ENCODE peak calls at places on chromosomes 6 and 20, in nine cellular contexts. I is NCI-H460; D is HCEC 1CT; X is CD8-positive, alpha-beta memory T cell; K is T-helper 1 cell; G is stimulated activated CD8-positive, alpha-beta memory T cell treated with anti-CD3 and anti-CD28 coated beads, Interleukin-7, amount 100 ng/mL, for 1 hour; W is endodermal cell; F is T-cell; U is H1. L is an unnamed sample.
A peak's percentile ranks its signal among the peaks of the same experiment; 100 is the strongest.

GRCh38 chr6:82611751-82612150 is 248.1 kb downstream of the TPBG start:
- DNase-seq in I (no peak), D (no peak), X (no peak), K (no peak), G (no peak), W (no peak), F (no peak), U (no peak), L (no peak)

GRCh38 chr6:65468307-65468706 is 238.7 kb downstream of the EYS start:
- DNase-seq in I (no peak), D (no peak), X (no peak), K (no peak), G (no peak), W (no peak), F (no peak), U (no peak), L (no peak)

GRCh38 chr6:11201772-11202512 is 30.5 kb downstream of the NEDD9 start:
- DNase-seq in I (no peak), D (no peak), X (no peak), K (no peak), G (no peak), W (no peak), F (no peak), U (no peak), L (no peak)

GRCh38 chr20:6704132-6704861 is 63.2 kb upstream of the BMP2 start:
- DNase-seq in I (no peak), D (peak; percentile 77), X (no peak), K (no peak), G (no peak), W (no peak), F (no peak), U (no peak), L (no peak)

GRCh38 chr20:6501061-6501460 is 266.4 kb upstream of the BMP2 start:
- DNase-seq in I (no peak), D (peak; percentile 85), X (no peak), K (no peak), G (no peak), W (no peak), F (no peak), U (no peak), L (no peak)

GRCh38 chr6:33007831-33008395 is 1.5 kb downstream of the HLA-DOA start:
- DNase-seq in I (no peak), D (no peak), X (no peak), K (no peak), G (no peak), W (no peak), F (no peak), U (no peak), L (no peak)

GRCh38 chr20:2299301-2299700 is 3.5 kb downstream of the TGM3 start:
- DNase-seq in I (peak; percentile 66), D (no peak), X (no peak), K (no peak), G (no peak), W (no peak), F (no peak), U (no peak), L (no peak)

GRCh38 chr6:113082691-113083090 is 735.6 kb downstream of the RFPL4B start:
- DNase-seq in I (no peak), D (no peak), X (no peak), K (no peak), G (no peak), W (no peak), F (no peak), U (no peak), L (no peak)

GRCh38 chr6:33607126-33607783 is 13.9 kb upstream of the ITPR3 start:
- DNase-seq in I (no peak), D (no peak), X (no peak), K (no peak), G (no peak), W (peak; percentile 58), F (no peak), U (no peak), L (no peak)

GRCh38 chr6:98463038-98463437 is 371.3 kb upstream of the POU3F2 start:
- DNase-seq in I (no peak), D (no peak), X (no peak), K (no peak), G (no peak), W (no peak), F (no peak), U (no peak), L (no peak)

GRCh38 chr20:59137532-59137931 is 26.1 kb upstream of the ZNF831 start:
- DNase-seq in I (no peak), D (no peak), X (no peak), K (no peak), G (no peak), W (no peak), F (no peak), U (no peak), L (no peak)

GRCh38 chr20:40319741-40320499 is 369.1 kb downstream of the MAFB start:
- DNase-seq in I (no peak), D (no peak), X (no peak), K (no peak), G (no peak), W (no peak), F (no peak), U (no peak), L (no peak)

GRCh38 chr6:153879826-153880225 is 159.2 kb upstream of the OPRM1 start:
- DNase-seq in I (no peak), D (no peak), X (no peak), K (no peak), G (no peak), W (no peak), F (no peak), U (no peak), L (no peak)